ENCODE peak calls at places on chromosomes 16 and 17, in seven cellular contexts. L is nephron progenitor cell, D is coronary artery, F is psoas muscle, H is breast epithelium, S is AG04450, P is AG10803. G is an unnamed sample.

GRCh38 chr17:1852327-1852726 is 22.5 kb downstream of the RPA1 start:
- DNase-seq in L (peak), D (no peak), F (no peak), H (no peak), S (no peak), P (no peak), G (no peak)

GRCh38 chr17:17109231-17109630 is 67.0 kb downstream of the MPRIP start:
- DNase-seq in L (no peak), D (no peak), F (peak), H (no peak), S (no peak), P (no peak), G (no peak)

GRCh38 chr16:2239231-2239675 is 3.0 kb downstream of the DNASE1L2 start:
- DNase-seq in L (no peak), D (no peak), F (no peak), H (no peak), S (no peak), P (no peak), G (no peak)

GRCh38 chr17:4710693-4711634 is 532 bp downstream of the ARRB2 start:
- DNase-seq in L (no peak), D (no peak), F (peak), H (no peak), S (no peak), P (no peak), G (no peak)

GRCh38 chr16:51237861-51238378 is 86.8 kb upstream of the SALL1 start:
- DNase-seq in L (no peak), D (no peak), F (no peak), H (no peak), S (no peak), P (no peak), G (no peak)

GRCh38 chr16:53974484-53975115 is 270.6 kb downstream of the FTO start:
- DNase-seq in L (no peak), D (no peak), F (no peak), H (no peak), S (peak), P (no peak), G (no peak)

GRCh38 chr16:48498761-48499600 is 111.0 kb downstream of the N4BP1 start:
- DNase-seq in L (peak), D (no peak), F (no peak), H (no peak), S (no peak), P (peak), G (no peak)

GRCh38 chr16:75189638-75190245 is 17.2 kb downstream of the CTRB2 start:
- DNase-seq in L (no peak), D (no peak), F (no peak), H (no peak), S (no peak), P (no peak), G (no peak)

GRCh38 chr17:81500026-81500425 is 12.6 kb downstream of the ACTG1 start:
- DNase-seq in L (no peak), D (no peak), F (no peak), H (no peak), S (no peak), P (no peak), G (no peak)

GRCh38 chr16:77043076-77043475 is 147.9 kb upstream of the MON1B start:
- DNase-seq in L (no peak), D (no peak), F (no peak), H (no peak), S (no peak), P (peak), G (no peak)

GRCh38 chr17:5031365-5032082 is 3.7 kb downstream of the SLC52A1 start:
- DNase-seq in L (peak), D (no peak), F (peak), H (peak), S (peak), P (peak), G (peak)

GRCh38 chr16:58129097-58129936 is at the start of gene CFAP20:
- DNase-seq in L (peak), D (peak), F (peak), H (peak), S (peak), P (peak), G (peak)

GRCh38 chr17:14308965-14309879 is 8.3 kb downstream of the HS3ST3B1 start:
- DNase-seq in L (peak), D (peak), F (peak), H (peak), S (peak), P (peak), G (peak)

GRCh38 chr17:73272906-73273218 is 11.2 kb upstream of the CPSF4L start:
- DNase-seq in L (no peak), D (no peak), F (no peak), H (no peak), S (no peak), P (no peak), G (no peak)

GRCh38 chr17:83067071-83067717 is 12.2 kb upstream of the METRNL start:
- DNase-seq in L (peak), D (peak), F (peak), H (peak), S (no peak), P (no peak), G (no peak)

GRCh38 chr16:11674001-11674817 is 6.0 kb downstream of the SNN start:
- DNase-seq in L (no peak), D (no peak), F (peak), H (no peak), S (no peak), P (no peak), G (no peak)

GRCh38 chr17:61716225-61716829 is 125.3 kb upstream of the NACA2 start:
- DNase-seq in L (no peak), D (no peak), F (no peak), H (no peak), S (no peak), P (no peak), G (no peak)

GRCh38 chr17:76558210-76559095 is 18.6 kb downstream of the PRCD start:
- DNase-seq in L (no peak), D (no peak), F (no peak), H (no peak), S (no peak), P (no peak), G (no peak)

GRCh38 chr16:34803683-34804416 is 1344.4 kb downstream of the TP53TG3F start:
- DNase-seq in L (no peak), D (no peak), F (peak), H (no peak), S (no peak), P (no peak), G (no peak)

GRCh38 chr17:68460715-68461114 is 3.4 kb upstream of the WIPI1 start:
- DNase-seq in L (no peak), D (no peak), F (no peak), H (no peak), S (no peak), P (no peak), G (no peak)

GRCh38 chr17:40100419-40100668 is at the start of gene NR1D1:
- DNase-seq in L (no peak), D (no peak), F (no peak), H (no peak), S (no peak), P (no peak), G (no peak)

GRCh38 chr16:78416400-78416799 is 316.9 kb downstream of the WWOX start:
- DNase-seq in L (no peak), D (no peak), F (no peak), H (no peak), S (no peak), P (no peak), G (no peak)

GRCh38 chr16:78916928-78917545 is 683.5 kb downstream of the MAF start:
- DNase-seq in L (no peak), D (no peak), F (no peak), H (no peak), S (no peak), P (no peak), G (no peak)

GRCh38 chr17:48240122-48240521 is 132.6 kb downstream of the SNX11 start:
- DNase-seq in L (no peak), D (no peak), F (no peak), H (no peak), S (no peak), P (no peak), G (no peak)

GRCh38 chr17:68771867-68772515 is 170.8 kb upstream of the FAM20A start:
- DNase-seq in L (no peak), D (no peak), F (no peak), H (no peak), S (peak), P (peak), G (no peak)

GRCh38 chr16:49342336-49343265 is 31.0 kb upstream of the C16orf78 start:
- DNase-seq in L (no peak), D (peak), F (no peak), H (no peak), S (no peak), P (no peak), G (no peak)

GRCh38 chr17:81578038-81578441 is 25.9 kb upstream of the FAAP100 start:
- DNase-seq in L (no peak), D (no peak), F (no peak), H (no peak), S (no peak), P (peak), G (no peak)

GRCh38 chr17:31472137-31472536 is 80.7 kb downstream of the RAB11FIP4 start:
- DNase-seq in L (no peak), D (no peak), F (no peak), H (no peak), S (no peak), P (no peak), G (no peak)

GRCh38 chr16:47643610-47644009 is 182.5 kb downstream of the PHKB start:
- DNase-seq in L (no peak), D (no peak), F (no peak), H (no peak), S (no peak), P (no peak), G (no peak)

GRCh38 chr17:69809331-69809730 is 265.7 kb upstream of the KCNJ16 start:
- DNase-seq in L (no peak), D (no peak), F (no peak), H (no peak), S (no peak), P (no peak), G (no peak)

GRCh38 chr16:9607512-9608230 is 516.2 kb downstream of the HAPSTR1 start:
- DNase-seq in L (no peak), D (no peak), F (no peak), H (no peak), S (no peak), P (no peak), G (no peak)

GRCh38 chr17:72122002-72122310 is 1.1 kb downstream of the SOX9 start:
- DNase-seq in L (no peak), D (no peak), F (no peak), H (no peak), S (no peak), P (no peak), G (no peak)

GRCh38 chr16:81524382-81524781 is 79.8 kb downstream of the CMIP start:
- DNase-seq in L (no peak), D (no peak), F (peak), H (peak), S (no peak), P (no peak), G (no peak)

GRCh38 chr16:2149630-2150417 is 1.4 kb downstream of the RAB26 start:
- DNase-seq in L (no peak), D (no peak), F (no peak), H (no peak), S (no peak), P (no peak), G (no peak)

GRCh38 chr17:55986817-55987216 is 166.5 kb upstream of the ANKFN1 start:
- DNase-seq in L (no peak), D (no peak), F (no peak), H (no peak), S (no peak), P (no peak), G (no peak)

GRCh38 chr16:57422026-57422944 is 17.7 kb downstream of the CCL17 start:
- DNase-seq in L (peak), D (no peak), F (no peak), H (no peak), S (peak), P (peak), G (no peak)

GRCh38 chr16:77211880-77212735 is 12.9 kb downstream of the SYCE1L start:
- DNase-seq in L (peak), D (no peak), F (peak), H (peak), S (no peak), P (no peak), G (peak)

GRCh38 chr16:31833047-31833446 is 40.6 kb upstream of the ZNF267 start:
- DNase-seq in L (no peak), D (no peak), F (no peak), H (no peak), S (no peak), P (no peak), G (no peak)

GRCh38 chr17:17395885-17396284 is 80.9 kb upstream of the MED9 start:
- DNase-seq in L (no peak), D (no peak), F (peak), H (no peak), S (no peak), P (no peak), G (no peak)

DNA sequence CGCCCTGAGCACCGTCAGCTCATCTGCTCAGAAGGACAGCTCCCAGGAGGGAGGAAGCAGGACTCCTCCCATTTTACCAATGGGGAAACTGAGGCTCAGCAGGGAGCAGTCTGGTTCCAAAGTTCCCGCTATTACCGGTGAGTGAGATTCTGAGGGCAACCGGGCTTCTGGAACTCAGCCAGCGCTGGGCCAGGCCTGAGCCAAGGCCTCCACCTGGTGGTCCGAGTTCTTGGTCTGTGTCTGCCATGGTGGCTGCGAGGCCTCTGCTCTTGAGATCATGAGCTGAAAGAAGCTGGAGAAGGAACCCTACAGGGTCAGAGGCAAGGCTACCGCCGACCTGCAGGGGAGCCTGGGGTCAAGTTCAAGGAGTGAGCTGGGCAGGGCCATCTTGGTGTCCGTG is 110.8 kb upstream of the GSE1 start:
- DNase-seq in L (no peak), D (no peak), F (no peak), H (no peak), S (no peak), P (no peak), G (no peak)
- TF ChIP-seq CTCF in L (no peak), D (no peak), F (no peak), H (no peak), S (no peak), P (no peak), G (no peak)

GRCh38 chr17:79843475-79843916 is 4.3 kb upstream of the CBX4 start:
- DNase-seq in L (peak), D (no peak), F (no peak), H (no peak), S (no peak), P (no peak), G (no peak)

GRCh38 chr17:79843917-79844815 is 4.9 kb upstream of the CBX4 start:
- DNase-seq in L (peak), D (no peak), F (peak), H (no peak), S (no peak), P (peak), G (peak)

GRCh38 chr17:79842136-79842655 is 3.0 kb upstream of the CBX4 start:
- DNase-seq in L (peak), D (no peak), F (no peak), H (no peak), S (no peak), P (no peak), G (no peak)

GRCh38 chr17:79841369-79842135 is 2.3 kb upstream of the CBX4 start:
- DNase-seq in L (peak), D (no peak), F (no peak), H (no peak), S (no peak), P (no peak), G (no peak)

DNA sequence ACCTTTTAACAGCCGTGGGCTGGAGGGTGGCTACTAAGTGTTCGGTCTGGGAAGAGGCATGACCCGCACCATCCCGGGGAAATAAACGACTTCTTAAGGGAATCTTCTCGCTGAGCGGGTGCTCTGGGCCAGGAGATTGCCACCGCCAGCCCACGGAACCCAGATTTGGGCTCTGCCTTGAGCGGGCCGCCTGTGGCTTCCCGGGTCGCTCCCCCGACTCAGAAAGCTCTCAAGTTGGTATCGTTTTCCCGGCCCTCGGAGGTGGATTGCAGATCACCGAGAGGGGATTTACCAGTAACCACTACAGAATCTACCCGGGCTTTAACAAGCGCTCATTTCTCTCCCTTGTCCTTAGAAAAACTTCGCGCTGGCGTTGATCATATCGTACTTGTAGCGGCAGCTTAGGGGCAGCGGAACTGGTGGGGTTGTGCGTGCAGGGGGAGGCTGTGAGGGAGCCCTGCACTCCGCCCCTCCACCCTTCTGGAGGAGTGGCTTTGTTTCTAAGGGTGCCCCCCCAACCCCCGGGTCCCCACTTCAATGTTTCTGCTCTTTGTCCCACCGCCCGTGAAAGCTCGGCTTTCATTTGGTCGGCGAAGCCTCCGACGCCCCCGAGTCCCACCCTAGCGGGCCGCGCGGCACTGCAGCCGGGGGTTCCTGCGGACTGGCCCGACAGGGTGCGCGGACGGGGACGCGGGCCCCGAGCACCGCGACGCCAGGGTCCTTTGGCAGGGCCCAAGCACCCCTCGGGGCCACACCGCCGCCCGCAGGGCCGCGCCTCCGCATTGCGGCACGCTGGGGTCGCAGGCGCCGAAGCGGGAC is 3.6 kb upstream of the CBX4 start:
- DNase-seq in L (peak), D (no peak), F (no peak), H (no peak), S (no peak), P (no peak), G (no peak)
- TF ChIP-seq CTCF in L (no peak), D (no peak), F (no peak), H (peak), S (peak), P (no peak), G (no peak)

DNA sequence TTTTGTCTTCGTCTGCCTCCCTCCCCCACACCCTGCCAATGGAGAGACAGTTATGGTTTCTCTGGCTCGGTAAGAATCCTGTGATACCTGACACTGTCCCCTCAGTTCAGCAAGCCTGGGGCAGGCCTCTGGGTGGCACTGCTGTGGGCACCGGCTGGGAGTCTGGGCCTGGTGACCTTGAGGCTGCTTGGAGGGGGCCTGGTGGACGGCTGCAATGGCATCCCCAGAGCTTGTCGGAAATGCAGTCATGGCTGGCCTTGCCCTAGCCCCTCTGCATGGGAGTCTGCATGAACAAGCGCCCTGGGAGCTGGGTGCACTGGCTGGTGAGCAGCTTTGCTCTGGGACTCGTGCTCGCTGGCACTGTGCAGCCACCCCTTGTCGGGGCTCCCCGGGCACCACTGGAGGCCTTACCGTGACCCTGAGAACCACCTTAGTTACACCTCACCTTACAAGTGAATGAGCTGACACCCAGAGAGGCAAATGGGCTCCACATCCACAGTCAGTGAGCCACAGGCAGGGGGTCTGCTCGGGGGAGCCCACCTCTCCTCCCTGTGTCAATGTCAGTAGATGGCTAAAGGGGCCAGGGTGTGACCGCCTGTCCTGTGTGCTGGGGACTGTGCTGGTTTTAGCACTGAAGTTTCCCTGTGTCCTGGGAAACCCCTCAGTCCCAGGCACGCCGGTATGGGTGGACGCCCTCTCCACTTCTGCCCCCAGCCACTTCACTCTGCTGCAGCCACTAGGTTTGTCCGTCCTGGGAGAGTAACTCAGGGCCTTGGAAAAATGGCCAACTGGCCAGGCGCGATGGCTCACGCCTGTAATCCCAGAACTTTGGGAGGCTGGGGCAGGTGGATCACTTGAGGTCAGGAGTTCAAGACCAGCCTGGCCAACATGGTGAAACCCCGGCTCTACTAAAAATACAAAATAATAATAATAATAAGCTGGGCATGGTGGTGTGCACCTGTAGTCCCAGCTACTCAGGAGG is 1.4 kb downstream of the LGALS3BP start:
- DNase-seq in L (no peak), D (no peak), F (no peak), H (no peak), S (no peak), P (no peak), G (no peak)
- TF ChIP-seq CTCF in L (no peak), D (no peak), F (no peak), H (no peak), S (no peak), P (no peak), G (no peak)

DNA sequence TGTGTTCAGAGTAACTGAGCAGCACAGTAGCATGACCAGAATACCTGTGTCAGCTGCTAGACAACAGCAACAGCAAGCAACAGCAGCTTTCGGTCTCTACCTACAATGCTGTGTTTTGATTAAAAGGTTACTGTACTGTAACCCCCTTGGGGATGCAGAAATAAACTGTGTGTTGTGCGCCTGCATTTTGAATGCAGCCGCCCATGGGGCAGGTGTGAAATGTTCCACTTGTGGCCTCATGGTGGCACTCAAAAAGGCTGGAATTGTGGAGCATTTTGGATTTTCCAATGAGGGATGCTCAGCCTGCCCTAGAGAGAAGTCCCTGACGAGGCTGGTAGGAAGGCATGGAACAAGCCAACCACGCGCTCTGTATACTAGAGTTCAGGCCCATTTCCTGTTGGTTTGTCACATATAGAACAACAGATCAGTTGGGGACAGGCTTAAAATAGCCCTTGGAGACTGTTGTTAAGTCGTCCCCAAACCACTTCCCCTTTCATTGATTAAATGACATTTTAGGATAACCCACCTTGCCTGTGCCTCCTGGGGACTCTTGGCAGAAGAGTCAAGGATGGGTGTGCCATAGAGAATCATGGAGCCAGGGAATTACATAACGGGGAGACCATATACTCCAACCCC is 27.1 kb downstream of the SCPEP1 start:
- DNase-seq in L (no peak), D (peak), F (no peak), H (no peak), S (no peak), P (no peak), G (no peak)
- TF ChIP-seq CTCF in L (peak), D (no peak), F (peak), H (peak), S (no peak), P (no peak), G (peak)

G was measured in endothelial cell.